ENCODE peak calls at places on chromosomes 11 and 22, in four cellular contexts. C is Caco-2, Q is bronchial epithelial cell, T is tibial nerve. G is an unnamed sample.
A peak's percentile ranks its signal among the peaks of the same experiment; 100 is the strongest.

GRCh38 chr22:20956258-20957117 is 10.6 kb upstream of the AIFM3 start:
- DNase-seq in C (peak; percentile 74), Q (peak; percentile 83), T (no peak), G (peak; percentile 84)

GRCh38 chr11:629237-629583 is 2.2 kb upstream of the SCT start:
- DNase-seq in C (no peak), Q (no peak), T (no peak), G (no peak)

GRCh38 chr11:125214466-125215204 is 50.1 kb downstream of the PKNOX2 start:
- DNase-seq in C (no peak), Q (no peak), T (no peak), G (no peak)

GRCh38 chr22:25113316-25113721 is 86.3 kb upstream of the CRYBB3 start:
- DNase-seq in C (no peak), Q (peak; percentile 48), T (no peak), G (no peak)

GRCh38 chr11:46003647-46004046 is 81.2 kb downstream of the LARGE2 start:
- DNase-seq in C (no peak), Q (no peak), T (no peak), G (no peak)

GRCh38 chr11:83895516-83895915 is 609.3 kb upstream of the CCDC90B start:
- DNase-seq in C (no peak), Q (no peak), T (no peak), G (peak; percentile 8)

GRCh38 chr22:47795477-47796127 is 1033.2 kb downstream of the TBC1D22A start:
- DNase-seq in C (no peak), Q (no peak), T (no peak), G (no peak)

GRCh38 chr11:118605116-118605867 is 2.1 kb upstream of the PHLDB1 start:
- DNase-seq in C (no peak), Q (no peak), T (peak; percentile 75), G (no peak)

GRCh38 chr11:100632970-100633452 is 54.1 kb upstream of the ARHGAP42 start:
- DNase-seq in C (no peak), Q (peak; percentile 8), T (peak; percentile 42), G (no peak)

GRCh38 chr22:47155131-47155885 is 392.9 kb downstream of the TBC1D22A start:
- DNase-seq in C (no peak), Q (no peak), T (no peak), G (no peak)

GRCh38 chr22:35824256-35824655 is 106.6 kb downstream of the APOL5 start:
- DNase-seq in C (no peak), Q (no peak), T (no peak), G (no peak)

GRCh38 chr11:122634507-122634906 is 21.0 kb upstream of the UBASH3B start:
- DNase-seq in C (no peak), Q (no peak), T (no peak), G (peak; percentile 52)

GRCh38 chr11:27013741-27014415 is 20.0 kb downstream of the FIBIN start:
- DNase-seq in C (no peak), Q (peak; percentile 87), T (no peak), G (no peak)

GRCh38 chr22:45504703-45505341 is 2.1 kb downstream of the FBLN1 start:
- DNase-seq in C (no peak), Q (peak; percentile 41), T (no peak), G (no peak)

GRCh38 chr11:120184371-120184945 is 26.4 kb upstream of the OAF start:
- DNase-seq in C (peak; percentile 32), Q (no peak), T (peak; percentile 55), G (no peak)

GRCh38 chr11:80638296-80638695 is 1197.5 kb upstream of the TENM4 start:
- DNase-seq in C (no peak), Q (peak; percentile 81), T (no peak), G (peak; percentile 42)

GRCh38 chr22:38874529-38875222 is 2.7 kb upstream of the CBX6 start:
- DNase-seq in C (no peak), Q (no peak), T (no peak), G (no peak)

GRCh38 chr11:114051558-114051957 is 8.0 kb upstream of the ZBTB16 start:
- DNase-seq in C (no peak), Q (no peak), T (no peak), G (no peak)

GRCh38 chr11:117488996-117489952 is 161.6 kb downstream of the CEP164 start:
- DNase-seq in C (no peak), Q (no peak), T (no peak), G (no peak)
- H3K27me3 ChIP-seq in C (peaks cover 2% of the 10 kb centered on the region), Q (peaks cover 3% of the 10 kb centered on the region), T (peaks cover 14% of the 10 kb centered on the region), G (no peaks in the 10 kb centered on the region)

DNA sequence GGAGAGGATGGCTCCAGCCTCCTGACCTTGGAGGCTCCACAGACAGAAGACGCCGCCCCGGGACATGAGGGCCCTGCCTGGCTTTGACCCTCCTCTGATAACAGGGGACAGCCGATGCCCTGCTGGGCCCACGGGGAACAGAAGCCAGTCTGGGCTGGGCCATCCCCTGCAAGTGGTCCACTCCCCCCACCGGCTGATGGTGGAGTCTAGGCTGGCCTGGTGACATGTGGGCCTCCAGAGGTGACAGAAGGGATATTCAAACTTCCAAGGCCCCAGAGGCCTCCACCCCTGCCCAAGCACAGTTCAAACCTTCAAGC is 930.1 kb downstream of the BRD1 start:
- DNase-seq in C (no peak), Q (no peak), T (no peak), G (no peak)
- H3K27me3 ChIP-seq in C (no peaks in the 10 kb centered on the region), Q (no peaks in the 10 kb centered on the region), T (no peaks in the 10 kb centered on the region), G (no peaks in the 10 kb centered on the region)

GRCh38 chr22:23526588-23527315 is 53.3 kb downstream of the IGLL1 start:
- DNase-seq in C (no peak), Q (no peak), T (no peak), G (no peak)
- H3K27me3 ChIP-seq in C (no peaks in the 10 kb centered on the region), Q (peaks cover 6% of the 10 kb centered on the region), T (no peaks in the 10 kb centered on the region), G (no peaks in the 10 kb centered on the region)

DNA sequence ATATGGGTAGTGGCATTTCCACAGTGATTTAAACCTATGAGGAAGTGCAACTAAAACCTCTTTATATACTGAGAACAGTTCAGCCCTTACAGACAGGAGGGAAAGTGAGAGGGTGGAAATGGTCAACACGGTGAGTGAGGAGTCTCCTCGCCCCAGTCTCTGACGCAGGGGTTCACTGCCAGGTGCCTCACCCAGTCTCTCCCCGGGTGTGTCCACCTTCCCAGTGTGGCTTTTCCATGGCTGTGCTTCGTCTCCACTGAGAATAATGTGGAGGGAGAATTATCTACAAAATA is 116.6 kb upstream of the TOP3B start:
- DNase-seq in C (no peak), Q (no peak), T (no peak), G (no peak)
- H3K27me3 ChIP-seq in C (no peaks in the 10 kb centered on the region), Q (peaks cover 2% of the 10 kb centered on the region), T (no peaks in the 10 kb centered on the region), G (peaks cover 4% of the 10 kb centered on the region)

DNA sequence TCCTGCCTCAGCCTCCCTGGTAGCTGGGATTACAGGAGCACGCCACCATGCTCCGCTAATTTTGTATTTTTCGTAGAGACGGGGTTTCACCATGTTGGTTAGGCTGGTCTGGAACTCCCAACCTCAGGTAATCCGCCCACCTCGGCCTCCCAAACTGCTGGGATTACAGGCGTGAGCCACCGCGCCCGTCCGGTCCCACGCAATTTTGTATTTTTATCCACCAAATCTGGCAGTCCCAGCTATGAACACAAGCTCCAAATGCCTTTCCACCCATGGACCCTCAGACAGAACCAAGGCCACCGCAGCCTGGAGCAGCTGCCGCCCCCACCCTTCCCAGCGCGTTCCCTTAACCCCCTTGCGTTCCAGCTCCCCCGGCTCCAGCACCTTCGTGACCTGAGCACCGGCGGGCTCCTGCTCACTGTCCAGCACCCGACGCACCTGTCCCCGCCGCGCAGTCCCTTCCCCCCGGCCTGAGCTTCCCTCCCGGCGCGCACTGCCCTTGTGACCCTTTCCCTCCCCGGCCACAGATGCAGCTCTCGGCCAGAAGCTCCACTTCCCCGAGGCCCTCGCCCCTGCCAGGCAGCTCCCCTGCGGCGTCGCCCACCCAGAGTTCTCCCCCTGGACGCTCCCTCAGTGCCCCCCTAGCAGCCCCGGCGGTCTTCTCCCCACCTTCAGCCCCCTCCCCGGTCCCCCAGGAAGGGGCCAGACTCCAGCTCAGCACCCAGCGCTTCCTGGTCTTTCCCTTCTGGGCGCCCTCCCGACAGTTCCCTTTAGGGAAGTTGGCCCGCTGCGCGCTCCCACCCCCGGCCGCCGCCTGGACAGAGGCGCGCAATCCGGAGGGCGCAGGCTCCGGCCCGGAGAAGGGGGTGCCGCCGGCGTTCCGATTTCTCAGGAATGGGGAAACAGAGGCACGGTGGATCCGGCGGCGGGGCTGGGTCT is 5.6 kb upstream of the ZBED4 start:
- DNase-seq in C (no peak), Q (no peak), T (no peak), G (no peak)
- H3K27me3 ChIP-seq in C (no peaks in the 10 kb centered on the region), Q (peaks cover 16% of the 10 kb centered on the region), T (peaks cover 46% of the 10 kb centered on the region), G (peaks cover 53% of the 10 kb centered on the region)

GRCh38 chr22:49667236-49667635 is 160.4 kb downstream of the BRD1 start:
- DNase-seq in C (no peak), Q (no peak), T (no peak), G (no peak)
- H3K27me3 ChIP-seq in C (peaks cover 2% of the 10 kb centered on the region), Q (peaks cover 2% of the 10 kb centered on the region), T (peaks cover 55% of the 10 kb centered on the region), G (peaks cover 31% of the 10 kb centered on the region)

GRCh38 chr11:126611438-126611837 is 256.0 kb downstream of the ST3GAL4 start:
- DNase-seq in C (no peak), Q (no peak), T (no peak), G (no peak)
- H3K27me3 ChIP-seq in C (peaks cover 2% of the 10 kb centered on the region), Q (no peaks in the 10 kb centered on the region), T (peaks cover 6% of the 10 kb centered on the region), G (no peaks in the 10 kb centered on the region)

DNA sequence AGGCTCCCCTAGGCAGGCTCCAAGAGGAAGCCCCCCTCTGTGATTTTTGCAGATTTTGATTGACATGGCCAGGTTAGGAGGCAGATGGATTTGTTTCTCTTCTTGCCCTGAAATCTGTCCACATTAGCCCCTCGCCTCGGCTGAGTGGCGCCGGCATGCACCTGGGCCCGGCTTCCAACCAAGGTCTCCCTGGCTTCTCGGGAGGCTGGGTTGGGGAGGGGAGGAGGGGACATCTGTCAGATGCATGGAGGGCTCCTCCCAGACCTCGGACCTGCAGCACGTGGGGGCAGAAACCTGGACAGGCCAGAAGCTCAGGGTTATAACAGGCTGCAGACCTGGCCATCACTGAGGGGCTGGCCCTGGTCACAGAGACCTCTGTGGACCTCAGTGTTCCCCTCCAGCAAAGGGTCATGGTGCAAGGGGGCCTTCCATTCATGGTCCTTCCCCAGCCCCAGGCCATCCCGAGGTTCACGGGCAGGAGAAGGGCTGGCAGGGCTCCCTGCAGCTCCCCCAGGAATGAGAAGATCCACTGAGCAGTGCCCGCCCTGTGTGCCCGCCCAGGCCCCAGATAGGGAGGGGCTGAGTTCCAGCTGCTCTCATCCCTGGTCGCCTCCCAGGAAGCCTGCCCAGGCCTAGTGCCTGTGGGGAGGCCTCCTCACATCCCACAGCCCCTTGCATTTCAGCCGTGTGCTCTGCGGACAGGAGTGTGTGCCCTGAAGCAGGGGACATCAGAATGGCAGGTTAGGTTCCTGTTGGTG is 747.8 kb downstream of the BRD1 start:
- DNase-seq in C (no peak), Q (no peak), T (no peak), G (no peak)
- H3K27me3 ChIP-seq in C (no peaks in the 10 kb centered on the region), Q (no peaks in the 10 kb centered on the region), T (no peaks in the 10 kb centered on the region), G (no peaks in the 10 kb centered on the region)

G was measured in trophoblast cell.